ENCODE peak calls at places on chromosomes 7 and 10, in nine cellular contexts. B is gastrocnemius medialis; W is CD8-positive, alpha-beta T cell; N is transverse colon; G is tibial nerve; I is iPS DF 6.9; X is Panc1; F is neural progenitor cell; T is astrocyte. Z is an unnamed sample.

GRCh38 chr10:348456-348855 is 213.2 kb downstream of the ZMYND11 start:
- DNase-seq in B (no peak), W (no peak), N (no peak), G (no peak), I (no peak), X (no peak), F (no peak), T (no peak), Z (peak; percentile 46)

GRCh38 chr7:11193131-11193867 is 219.6 kb downstream of the PHF14 start:
- DNase-seq in B (no peak), W (no peak), N (no peak), G (no peak), I (peak; percentile 39), X (no peak), F (peak; percentile 64), T (peak; percentile 21), Z (peak; percentile 31)

GRCh38 chr7:124155400-124156022 is 122.6 kb upstream of the TMEM229A start:
- DNase-seq in B (no peak), W (no peak), N (no peak), G (no peak), I (no peak), X (no peak), F (peak; percentile 36), T (no peak), Z (no peak)

GRCh38 chr10:33116293-33116697 is 158.3 kb upstream of the ITGB1 start:
- DNase-seq in B (no peak), W (peak; percentile 42), N (no peak), G (peak; percentile 68), I (peak; percentile 52), X (no peak), F (peak; percentile 79), T (peak; percentile 85), Z (peak; percentile 38)

GRCh38 chr7:27158436-27159277 is 2.2 kb upstream of the HOXA7 start:
- DNase-seq in B (no peak), W (no peak), N (peak; percentile 33), G (no peak), I (no peak), X (no peak), F (no peak), T (no peak), Z (peak; percentile 60)

GRCh38 chr7:51316666-51317581 is at the start of gene COBL:
- DNase-seq in B (peak; percentile 62), W (no peak), N (peak; percentile 54), G (no peak), I (no peak), X (no peak), F (peak; percentile 72), T (no peak), Z (no peak)

GRCh38 chr7:93914581-93915066 is 6.9 kb upstream of the GNG11 start:
- DNase-seq in B (no peak), W (no peak), N (no peak), G (no peak), I (no peak), X (no peak), F (no peak), T (peak; percentile 75), Z (no peak)

GRCh38 chr7:70799841-70800405 is 332.0 kb upstream of the GALNT17 start:
- DNase-seq in B (no peak), W (no peak), N (no peak), G (no peak), I (no peak), X (no peak), F (no peak), T (no peak), Z (no peak)

GRCh38 chr7:137958593-137959431 is 43.1 kb downstream of the CREB3L2 start:
- DNase-seq in B (no peak), W (no peak), N (no peak), G (no peak), I (no peak), X (no peak), F (no peak), T (no peak), Z (no peak)

GRCh38 chr10:69733791-69734261 is 67.9 kb upstream of the COL13A1 start:
- DNase-seq in B (no peak), W (no peak), N (no peak), G (no peak), I (no peak), X (no peak), F (no peak), T (peak; percentile 70), Z (no peak)

GRCh38 chr7:76063525-76063924 is 15.6 kb downstream of the MDH2 start:
- DNase-seq in B (no peak), W (no peak), N (peak; percentile 85), G (no peak), I (no peak), X (no peak), F (no peak), T (no peak), Z (no peak)

GRCh38 chr10:22897371-22897770 is 30.5 kb upstream of the ARMC3 start:
- DNase-seq in B (no peak), W (no peak), N (no peak), G (no peak), I (no peak), X (no peak), F (no peak), T (no peak), Z (no peak)

GRCh38 chr10:23693895-23694294 is 255.0 kb downstream of the OTUD1 start:
- DNase-seq in B (no peak), W (no peak), N (no peak), G (no peak), I (no peak), X (no peak), F (peak; percentile 48), T (no peak), Z (no peak)

GRCh38 chr7:3117488-3118228 is 74.0 kb upstream of the CARD11 start:
- DNase-seq in B (no peak), W (peak; percentile 58), N (no peak), G (no peak), I (no peak), X (no peak), F (no peak), T (no peak), Z (no peak)

GRCh38 chr7:1692500-1693418 is 22.7 kb downstream of the ELFN1 start:
- DNase-seq in B (peak; percentile 6), W (no peak), N (no peak), G (no peak), I (no peak), X (no peak), F (no peak), T (no peak), Z (no peak)

GRCh38 chr10:79246606-79247275 is 100.5 kb upstream of the PPIF start:
- DNase-seq in B (peak; percentile 65), W (no peak), N (no peak), G (peak; percentile 45), I (no peak), X (no peak), F (no peak), T (no peak), Z (peak; percentile 94)

GRCh38 chr7:87344446-87344845 is 1.0 kb upstream of the CROT start:
- DNase-seq in B (no peak), W (no peak), N (no peak), G (no peak), I (no peak), X (no peak), F (no peak), T (no peak), Z (no peak)
- H3K27me3 ChIP-seq in B (no peaks in the 10 kb centered on the region), W (no peaks in the 10 kb centered on the region), N (no peaks in the 10 kb centered on the region), G (no peaks in the 10 kb centered on the region), I (no peaks in the 10 kb centered on the region), X (no peaks in the 10 kb centered on the region), F (no peaks in the 10 kb centered on the region), T (no peaks in the 10 kb centered on the region), Z (no peaks in the 10 kb centered on the region)

DNA sequence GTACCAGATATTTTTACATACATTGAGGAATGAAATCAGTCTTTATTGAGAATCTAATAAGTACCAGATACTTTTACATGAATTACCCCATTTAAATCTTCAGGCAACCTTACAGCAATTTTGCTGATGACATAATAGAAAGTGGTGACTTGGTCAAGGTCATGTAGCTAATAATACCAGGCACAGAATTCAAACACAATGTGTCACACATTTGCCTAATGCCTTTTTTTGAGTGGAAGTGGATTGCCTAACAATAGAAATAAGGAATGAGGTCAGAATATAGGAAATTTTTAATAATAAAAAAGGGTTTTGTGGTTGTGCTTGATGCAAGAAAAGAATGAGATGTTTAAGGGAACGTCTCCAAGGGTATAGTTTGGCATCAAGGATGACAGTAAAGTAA is 466.6 kb upstream of the IGFBP3 start:
- DNase-seq in B (no peak), W (no peak), N (no peak), G (no peak), I (no peak), X (no peak), F (no peak), T (peak; percentile 65), Z (no peak)
- H3K4me3 ChIP-seq in B (no peak overlapping the region), W (no peak overlapping the region), N (no peak overlapping the region), G (no peak overlapping the region), I (no peak overlapping the region), X (no peak overlapping the region), F (no peak overlapping the region), T (no peak overlapping the region), Z (no peak overlapping the region)

GRCh38 chr10:97795886-97796285 is 24.1 kb upstream of the SFRP5 start:
- DNase-seq in B (no peak), W (no peak), N (no peak), G (no peak), I (no peak), X (no peak), F (no peak), T (no peak), Z (no peak)
- H3K27me3 ChIP-seq in B (no peaks in the 10 kb centered on the region), W (no peaks in the 10 kb centered on the region), N (peaks cover 9% of the 10 kb centered on the region), G (no peaks in the 10 kb centered on the region), I (no peaks in the 10 kb centered on the region), X (peaks cover 14% of the 10 kb centered on the region), F (no peaks in the 10 kb centered on the region), T (peaks cover 13% of the 10 kb centered on the region), Z (no peaks in the 10 kb centered on the region)

GRCh38 chr10:8331896-8332729 is 277.6 kb downstream of the GATA3 start:
- DNase-seq in B (peak; percentile 15), W (peak; percentile 94), N (peak; percentile 56), G (no peak), I (peak; percentile 16), X (peak; percentile 5), F (peak; percentile 57), T (peak; percentile 74), Z (peak; percentile 65)
- H3K4me3 ChIP-seq in B (peak overlapping the region; percentile 29), W (peak overlapping the region; percentile 63), N (peak overlapping the region; percentile 2), G (peak overlapping the region; percentile 10), I (peak overlapping the region; percentile 23), X (peak overlapping the region; percentile 40), F (peak overlapping the region; percentile 46), T (peak overlapping the region; percentile 42), Z (peak overlapping the region; percentile 35)

GRCh38 chr10:2700626-2701305 is 366.6 kb upstream of the PFKP start:
- DNase-seq in B (no peak), W (no peak), N (no peak), G (no peak), I (no peak), X (no peak), F (no peak), T (no peak), Z (no peak)

GRCh38 chr10:2701802-2702201 is 365.5 kb upstream of the PFKP start:
- DNase-seq in B (no peak), W (no peak), N (no peak), G (no peak), I (no peak), X (no peak), F (no peak), T (no peak), Z (no peak)
- H3K27me3 ChIP-seq in B (no peaks in the 10 kb centered on the region), W (no peaks in the 10 kb centered on the region), N (no peaks in the 10 kb centered on the region), G (no peaks in the 10 kb centered on the region), I (no peaks in the 10 kb centered on the region), X (no peaks in the 10 kb centered on the region), F (no peaks in the 10 kb centered on the region), T (no peaks in the 10 kb centered on the region), Z (no peaks in the 10 kb centered on the region)